ENCODE peak calls at places on chromosomes 7 and 10, in eight cellular contexts. V is spleen, R is H1, M is HCT116, X is stomach, W is prostate gland, T is vagina, D is A549. E is an unnamed sample.

GRCh38 chr10:4407783-4408182 is 418.2 kb upstream of the AKR1E2 start:
- DNase-seq in V (no peak), R (no peak), M (peak; percentile 34), X (no peak), W (no peak), T (no peak), D (no peak), E (no peak)

GRCh38 chr7:107147464-107148214 is 21.2 kb upstream of the HBP1 start:
- DNase-seq in V (no peak), R (no peak), M (peak; percentile 34), X (no peak), W (no peak), T (no peak), D (peak; percentile 39), E (no peak)

GRCh38 chr7:155947051-155947450 is 134.8 kb upstream of the SHH start:
- DNase-seq in V (no peak), R (no peak), M (no peak), X (peak; percentile 25), W (no peak), T (no peak), D (no peak), E (no peak)

GRCh38 chr7:120370954-120371353 is 98.0 kb downstream of the KCND2 start:
- DNase-seq in V (no peak), R (no peak), M (no peak), X (no peak), W (no peak), T (no peak), D (no peak), E (no peak)

GRCh38 chr7:36312064-36312914 is 77.4 kb upstream of the ANLN start:
- DNase-seq in V (peak; percentile 47), R (peak; percentile 65), M (no peak), X (peak; percentile 90), W (peak; percentile 48), T (no peak), D (no peak), E (no peak)

GRCh38 chr7:74371381-74372059 is 82.2 kb upstream of the GTF2IRD1 start:
- DNase-seq in V (no peak), R (peak; percentile 70), M (peak; percentile 7), X (peak; percentile 66), W (no peak), T (no peak), D (no peak), E (no peak)

GRCh38 chr7:28296571-28297483 is 115.5 kb upstream of the CREB5 start:
- DNase-seq in V (no peak), R (peak; percentile 80), M (peak; percentile 55), X (no peak), W (no peak), T (no peak), D (peak; percentile 18), E (no peak)

GRCh38 chr7:20642171-20642570 is 26.7 kb downstream of the ABCB5 start:
- DNase-seq in V (no peak), R (no peak), M (no peak), X (no peak), W (no peak), T (no peak), D (no peak), E (no peak)

GRCh38 chr7:121103091-121103490 is 114.6 kb downstream of the CPED1 start:
- DNase-seq in V (no peak), R (no peak), M (no peak), X (no peak), W (no peak), T (no peak), D (no peak), E (no peak)

GRCh38 chr7:8109196-8110022 is 140.8 kb downstream of the GLCCI1 start:
- DNase-seq in V (no peak), R (no peak), M (no peak), X (no peak), W (no peak), T (no peak), D (no peak), E (no peak)

GRCh38 chr10:4673279-4674040 is 152.5 kb upstream of the AKR1E2 start:
- DNase-seq in V (no peak), R (no peak), M (no peak), X (no peak), W (no peak), T (no peak), D (no peak), E (no peak)

GRCh38 chr7:82234457-82235049 is 209.0 kb downstream of the CACNA2D1 start:
- DNase-seq in V (no peak), R (no peak), M (peak; percentile 31), X (no peak), W (peak; percentile 10), T (no peak), D (peak; percentile 11), E (no peak)

GRCh38 chr10:80453715-80454525 is at the start of gene TSPAN14:
- DNase-seq in V (peak; percentile 97), R (peak; percentile 78), M (no peak), X (peak; percentile 86), W (peak; percentile 81), T (no peak), D (peak; percentile 72), E (peak; percentile 74)

GRCh38 chr7:142485617-142486226 is 227.9 kb upstream of the PRSS58 start:
- DNase-seq in V (no peak), R (peak; percentile 70), M (no peak), X (no peak), W (no peak), T (no peak), D (no peak), E (no peak)

GRCh38 chr10:69633673-69634635 is 3.9 kb downstream of the FAM241B start:
- DNase-seq in V (peak; percentile 64), R (peak; percentile 29), M (no peak), X (peak; percentile 21), W (no peak), T (peak; percentile 60), D (no peak), E (no peak)

GRCh38 chr10:30166929-30167328 is 107.5 kb upstream of the JCAD start:
- DNase-seq in V (no peak), R (no peak), M (no peak), X (no peak), W (no peak), T (no peak), D (no peak), E (no peak)

GRCh38 chr7:38846280-38846679 is 62.7 kb downstream of the VPS41 start:
- DNase-seq in V (no peak), R (no peak), M (no peak), X (no peak), W (no peak), T (no peak), D (peak; percentile 21), E (no peak)

DNA sequence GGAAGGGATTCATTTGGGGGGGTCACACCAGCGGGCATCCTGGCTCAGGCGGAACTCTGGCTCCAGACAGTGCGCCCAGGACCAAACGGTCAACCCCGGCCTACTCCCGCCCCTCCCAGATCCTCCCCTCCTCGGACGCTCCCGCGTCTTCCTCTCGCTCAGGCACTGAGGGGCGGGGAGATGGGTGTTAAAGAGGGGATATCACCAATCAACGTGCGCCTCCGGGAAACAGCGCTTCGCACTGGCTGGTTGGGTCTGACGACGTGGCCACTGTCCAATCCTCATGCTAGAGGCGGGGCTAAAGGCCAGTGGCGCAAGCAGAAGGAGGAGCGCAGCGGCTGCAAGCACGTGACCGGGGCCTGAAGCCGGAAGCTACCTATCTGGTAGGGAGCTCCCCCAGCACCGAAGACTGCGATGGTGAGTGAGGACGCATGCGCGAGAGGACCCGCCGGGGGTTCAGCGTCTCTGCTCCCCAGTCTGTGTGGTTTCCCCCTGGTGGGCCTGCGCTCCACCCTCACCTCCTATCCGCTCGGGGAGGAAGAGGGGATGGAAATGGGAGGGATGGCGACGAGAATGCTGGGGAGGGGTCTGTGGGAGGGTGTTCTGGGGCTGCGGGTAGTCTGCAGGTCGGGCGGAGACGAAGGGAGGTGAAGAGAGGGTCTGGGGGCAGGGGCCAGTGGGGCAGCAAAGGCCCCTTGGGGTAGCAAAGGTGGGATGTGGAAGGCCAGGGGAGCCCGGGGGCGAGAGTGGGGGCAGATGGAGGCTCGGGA is at the start of gene LAMTOR4:
- DNase-seq in V (peak; percentile 100), R (peak; percentile 94), M (peak; percentile 99), X (peak; percentile 99), W (peak; percentile 100), T (peak; percentile 99), D (peak; percentile 99), E (peak; percentile 98)
- TF ChIP-seq POLR2A in V (peak; percentile 61), R (peak; percentile 38), M (peak; percentile 61), X (no peak), W (peak; percentile 82), T (peak; percentile 56), D (peak; percentile 82), E (peak; percentile 68)

DNA sequence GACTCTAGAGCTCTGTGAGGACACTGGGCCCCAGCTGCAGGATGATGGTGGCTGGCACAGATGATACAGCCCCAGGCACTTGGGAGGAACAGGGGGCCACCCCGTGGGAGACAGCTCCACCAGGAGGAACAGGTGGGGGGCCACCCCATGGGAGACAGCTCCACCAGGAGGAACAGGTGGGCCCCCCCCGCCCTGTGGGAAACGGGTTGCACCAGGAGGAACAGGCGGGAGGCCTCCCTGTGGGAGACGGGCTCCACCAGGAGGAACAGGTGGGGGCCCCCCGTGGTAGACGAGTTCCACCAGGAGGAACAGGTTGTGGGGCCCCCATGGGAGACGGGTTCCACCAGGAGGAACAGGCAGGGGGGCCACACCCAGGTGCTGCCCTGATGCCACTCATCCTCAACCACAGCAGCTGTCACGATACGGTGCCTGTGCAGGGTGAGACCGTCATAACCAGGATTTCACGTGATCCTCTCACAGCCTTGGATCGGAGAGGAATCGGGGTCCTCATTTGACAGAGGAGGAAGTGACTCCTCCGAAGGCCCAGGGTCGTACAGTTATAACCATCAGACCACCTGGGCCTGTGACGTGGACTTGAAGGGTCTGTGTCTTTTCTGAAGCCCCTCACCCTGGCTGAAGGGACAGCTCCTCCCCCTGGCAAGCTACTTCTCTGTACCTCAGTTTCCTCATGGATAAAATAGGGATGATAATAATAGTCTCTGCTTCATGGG is 49.2 kb upstream of the NANOS1 start:
- DNase-seq in V (no peak), R (no peak), M (no peak), X (no peak), W (no peak), T (peak; percentile 49), D (no peak), E (no peak)
- TF ChIP-seq CTCF in V (no peak), R (no peak), M (no peak), X (no peak), W (no peak), T (no peak), D (no peak), E (no peak)

GRCh38 chr10:79178614-79179403 is 110.0 kb downstream of the ZMIZ1 start:
- DNase-seq in V (no peak), R (no peak), M (no peak), X (no peak), W (no peak), T (no peak), D (no peak), E (no peak)
- TF ChIP-seq POLR2A in V (no peak), R (no peak), M (no peak), X (no peak), W (no peak), T (no peak), D (no peak), E (no peak)

DNA sequence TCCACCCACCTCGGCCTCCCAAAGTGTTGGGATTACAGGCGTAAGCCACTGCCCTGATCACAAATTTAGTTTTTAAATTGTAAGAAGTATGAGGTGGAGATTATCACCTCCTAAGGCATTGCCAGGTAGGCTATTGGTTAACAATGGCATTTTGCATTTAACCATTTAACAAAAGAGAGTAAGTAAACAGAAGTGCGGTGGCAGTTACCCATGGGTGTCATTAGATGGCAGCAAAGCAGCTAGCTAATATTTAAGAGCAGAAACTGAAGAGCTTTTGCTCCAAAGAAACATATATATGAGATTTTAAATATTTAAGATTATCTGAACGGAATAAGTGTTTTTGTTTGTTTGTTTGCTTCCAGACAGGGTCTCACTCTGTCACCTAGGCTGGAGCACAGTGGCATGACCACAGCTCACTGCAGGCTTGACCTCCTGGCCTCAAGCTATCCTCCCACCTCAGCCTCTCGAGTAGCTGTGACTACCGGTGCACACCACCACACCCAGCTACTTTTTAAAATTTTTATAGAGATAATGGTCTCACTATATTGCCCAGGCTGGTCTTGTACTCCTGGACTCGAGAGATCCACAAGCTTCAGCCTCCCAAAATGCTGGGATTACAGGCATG is 325.5 kb upstream of the C7orf33 start:
- DNase-seq in V (no peak), R (no peak), M (peak; percentile 24), X (no peak), W (no peak), T (no peak), D (peak; percentile 43), E (no peak)
- TF ChIP-seq CTCF in V (peak; percentile 53), R (peak; percentile 74), M (peak; percentile 48), X (peak; percentile 50), W (peak; percentile 62), T (no peak), D (peak; percentile 66), E (peak; percentile 14)

E was measured in tibial nerve.